ENCODE peak calls at places on chromosomes 7 and 10, in five cellular contexts. G is EH; P is T follicular helper cell; I is MV-4-11; K is naive thymus-derived CD8-positive, alpha-beta T cell. Z is an unnamed sample.

GRCh38 chr10:543131-543530 is 146.3 kb downstream of the DIP2C start:
- DNase-seq in G (no peak), P (no peak), I (peak), K (no peak), Z (no peak)

GRCh38 chr7:44955733-44956132 is 23.1 kb downstream of the MYO1G start:
- DNase-seq in G (no peak), P (no peak), I (no peak), K (no peak), Z (no peak)

GRCh38 chr7:156747718-156748117 is 107.1 kb downstream of the RNF32 start:
- DNase-seq in G (no peak), P (no peak), I (no peak), K (no peak), Z (no peak)

GRCh38 chr10:67520924-67521520 is 175.0 kb downstream of the CTNNA3 start:
- DNase-seq in G (peak), P (peak), I (peak), K (peak), Z (peak)

GRCh38 chr10:61901829-61902447 is 439 bp downstream of the ARID5B start:
- DNase-seq in G (no peak), P (no peak), I (no peak), K (no peak), Z (no peak)

GRCh38 chr10:67657775-67658174 is 38.2 kb downstream of the CTNNA3 start:
- DNase-seq in G (no peak), P (no peak), I (no peak), K (no peak), Z (no peak)

GRCh38 chr7:28784166-28784870 is 173.8 kb downstream of the TRIL start:
- DNase-seq in G (no peak), P (no peak), I (peak), K (no peak), Z (no peak)

GRCh38 chr10:14019983-14020668 is 310.6 kb downstream of the FRMD4A start:
- DNase-seq in G (no peak), P (no peak), I (no peak), K (no peak), Z (no peak)

GRCh38 chr10:27464993-27465392 is 39.1 kb upstream of the RAB18 start:
- DNase-seq in G (no peak), P (no peak), I (peak), K (peak), Z (no peak)

GRCh38 chr7:127751062-127751722 is 99.2 kb downstream of the SND1 start:
- DNase-seq in G (peak), P (no peak), I (peak), K (no peak), Z (no peak)

GRCh38 chr7:134515569-134516468 is 11.5 kb upstream of the AKR1B10 start:
- DNase-seq in G (peak), P (no peak), I (no peak), K (no peak), Z (no peak)

GRCh38 chr7:159088016-159088865 is 56.4 kb downstream of the VIPR2 start:
- DNase-seq in G (no peak), P (no peak), I (no peak), K (no peak), Z (no peak)

GRCh38 chr7:29977926-29978652 is 11.5 kb downstream of the SCRN1 start:
- DNase-seq in G (no peak), P (no peak), I (no peak), K (no peak), Z (no peak)

GRCh38 chr10:24209946-24210491 is 1.1 kb downstream of the KIAA1217 start:
- DNase-seq in G (peak), P (no peak), I (peak), K (no peak), Z (peak)

GRCh38 chr10:133523631-133524203 is 3.4 kb upstream of the CYP2E1 start:
- DNase-seq in G (no peak), P (no peak), I (no peak), K (no peak), Z (no peak)

GRCh38 chr7:137395425-137395824 is 51.9 kb upstream of the PTN start:
- DNase-seq in G (no peak), P (no peak), I (no peak), K (no peak), Z (no peak)

GRCh38 chr7:157669768-157670345 is 333.1 kb downstream of the DNAJB6 start:
- DNase-seq in G (no peak), P (no peak), I (no peak), K (no peak), Z (no peak)

GRCh38 chr7:94374231-94374630 is 20.5 kb upstream of the COL1A2 start:
- DNase-seq in G (peak), P (no peak), I (no peak), K (no peak), Z (peak)

GRCh38 chr10:29874604-29875269 is 184.6 kb downstream of the JCAD start:
- DNase-seq in G (no peak), P (no peak), I (peak), K (no peak), Z (peak)

GRCh38 chr10:32972929-32973328 is 14.9 kb upstream of the ITGB1 start:
- DNase-seq in G (no peak), P (no peak), I (no peak), K (no peak), Z (no peak)

GRCh38 chr7:55573526-55573925 is 1.2 kb upstream of the VOPP1 start:
- DNase-seq in G (peak), P (no peak), I (no peak), K (no peak), Z (no peak)

GRCh38 chr7:36763084-36763807 is 39.0 kb upstream of the AOAH start:
- DNase-seq in G (peak), P (no peak), I (no peak), K (no peak), Z (no peak)